ENCODE peak calls at places on chromosomes 13 and 19, in six cellular contexts. A, S, O, K, I and Y are unnamed samples. For H3K27me3, the result is how much of the 10 kb centered on the place peaks cover.

GRCh38 chr13:114144606-114145244 is 12.3 kb upstream of the RASA3 start:
- DNase-seq in A (no peak), S (no peak), O (peak), K (no peak), I (no peak), Y (no peak)

GRCh38 chr13:114002771-114003321 is 29.0 kb upstream of the C13orf46 start:
- DNase-seq in A (no peak), S (no peak), O (peak), K (no peak), I (no peak), Y (no peak)

GRCh38 chr13:29435125-29435911 is 160.2 kb downstream of the SLC7A1 start:
- DNase-seq in A (peak), S (no peak), O (no peak), K (no peak), I (no peak), Y (no peak)

GRCh38 chr19:3822683-3823344 is 36.6 kb upstream of the MATK start:
- DNase-seq in A (no peak), S (no peak), O (no peak), K (no peak), I (no peak), Y (no peak)

GRCh38 chr19:35533822-35534521 is 716 bp downstream of the GAPDHS start:
- DNase-seq in A (peak), S (peak), O (peak), K (peak), I (no peak), Y (peak)

GRCh38 chr19:16428372-16429036 is 43.3 kb downstream of the EPS15L1 start:
- DNase-seq in A (no peak), S (no peak), O (no peak), K (no peak), I (no peak), Y (no peak)

GRCh38 chr13:51764184-51765141 is 39.5 kb downstream of the DHRS12 start:
- DNase-seq in A (peak), S (no peak), O (peak), K (no peak), I (peak), Y (peak)

GRCh38 chr19:13260883-13261653 is 110.9 kb downstream of the IER2 start:
- DNase-seq in A (peak), S (no peak), O (no peak), K (no peak), I (no peak), Y (no peak)

GRCh38 chr13:104984296-104984818 is 1551.1 kb downstream of the EFNB2 start:
- DNase-seq in A (peak), S (no peak), O (peak), K (no peak), I (peak), Y (peak)

GRCh38 chr13:33189470-33189869 is 96.1 kb downstream of the STARD13 start:
- DNase-seq in A (no peak), S (no peak), O (no peak), K (no peak), I (no peak), Y (no peak)

GRCh38 chr13:51636349-51636890 is 52.2 kb downstream of the WDFY2 start:
- DNase-seq in A (no peak), S (no peak), O (no peak), K (no peak), I (no peak), Y (no peak)

GRCh38 chr13:44619651-44620050 is 43.5 kb upstream of the TSC22D1 start:
- DNase-seq in A (no peak), S (no peak), O (no peak), K (no peak), I (no peak), Y (no peak)

GRCh38 chr13:103517066-103517767 is 451.0 kb upstream of the SLC10A2 start:
- DNase-seq in A (no peak), S (no peak), O (no peak), K (no peak), I (no peak), Y (no peak)

GRCh38 chr19:46924874-46925547 is 64.2 kb downstream of the ARHGAP35 start:
- DNase-seq in A (no peak), S (no peak), O (peak), K (no peak), I (no peak), Y (no peak)

GRCh38 chr13:67549331-67549730 is 319.2 kb upstream of the PCDH9 start:
- DNase-seq in A (no peak), S (no peak), O (no peak), K (no peak), I (no peak), Y (no peak)

GRCh38 chr19:17988161-17988560 is 19.8 kb upstream of the ARRDC2 start:
- DNase-seq in A (no peak), S (no peak), O (no peak), K (no peak), I (no peak), Y (no peak)

GRCh38 chr13:28657784-28658538 is 969 bp upstream of the POMP start:
- DNase-seq in A (peak), S (no peak), O (no peak), K (no peak), I (no peak), Y (no peak)

GRCh38 chr13:41461527-41462124 is 4.3 kb downstream of the RGCC start:
- DNase-seq in A (no peak), S (no peak), O (no peak), K (no peak), I (no peak), Y (no peak)

GRCh38 chr13:101452519-101453485 is at the start of gene ITGBL1:
- DNase-seq in A (peak), S (no peak), O (no peak), K (no peak), I (no peak), Y (no peak)

GRCh38 chr13:101425156-101425471 is 8.8 kb upstream of the NALCN start:
- DNase-seq in A (no peak), S (no peak), O (no peak), K (no peak), I (no peak), Y (no peak)

GRCh38 chr19:16541526-16542044 is 652 bp downstream of the CHERP start:
- DNase-seq in A (peak), S (peak), O (no peak), K (no peak), I (peak), Y (no peak)

GRCh38 chr19:13627531-13627930 is 121.3 kb upstream of the CACNA1A start:
- DNase-seq in A (no peak), S (no peak), O (no peak), K (no peak), I (no peak), Y (no peak)

GRCh38 chr19:3893509-3894179 is 13.2 kb downstream of the ATCAY start:
- DNase-seq in A (no peak), S (no peak), O (peak), K (no peak), I (no peak), Y (no peak)

GRCh38 chr19:31559494-31559893 is 210.3 kb upstream of the TSHZ3 start:
- DNase-seq in A (no peak), S (no peak), O (no peak), K (no peak), I (no peak), Y (no peak)

GRCh38 chr19:54573330-54573872 is at the start of gene LILRA2:
- DNase-seq in A (no peak), S (no peak), O (no peak), K (no peak), I (no peak), Y (no peak)
- H3K27ac ChIP-seq in A (no peak), S (no peak), O (peak), K (no peak), I (no peak), Y (no peak)

DNA sequence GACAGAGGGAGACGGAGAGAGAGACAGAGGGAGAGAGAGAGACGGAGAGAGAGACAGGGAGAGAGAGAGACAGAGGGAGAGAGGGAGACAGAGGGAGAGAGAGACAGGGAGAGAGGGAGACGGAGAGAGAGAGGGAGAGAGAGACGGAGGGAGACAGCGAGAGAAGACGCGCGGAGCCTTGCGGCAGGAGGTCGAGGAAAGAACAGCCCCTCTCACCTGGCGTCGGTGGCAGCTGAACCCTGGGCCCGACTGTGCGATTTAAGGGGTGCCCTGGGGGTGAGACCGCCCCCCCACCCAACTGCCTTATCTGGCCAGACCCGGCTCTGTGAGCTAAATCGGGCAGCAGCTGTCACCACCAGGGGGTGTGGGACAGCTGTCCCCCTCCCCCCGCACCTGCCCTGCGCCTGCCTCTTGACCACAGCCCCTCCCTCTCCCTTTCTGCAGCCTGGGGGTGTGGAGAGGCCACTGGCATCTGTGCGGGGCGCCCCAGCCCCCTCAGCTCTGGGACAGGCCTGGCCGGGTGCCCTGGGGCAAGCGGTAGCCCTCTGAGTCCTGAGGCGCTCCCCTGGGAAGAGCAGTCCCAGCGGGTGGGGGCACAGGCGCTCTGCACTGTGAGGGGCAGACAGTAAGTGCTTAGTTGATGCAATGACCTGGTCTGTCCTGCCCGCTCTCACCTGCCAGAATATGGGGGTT is 10.8 kb downstream of the JOSD2 start:
- DNase-seq in A (no peak), S (peak), O (peak), K (peak), I (no peak), Y (no peak)
- TF ChIP-seq CTCF in A (peak), S (peak), O (no peak), K (peak), I (no peak), Y (no peak)

GRCh38 chr13:112895521-112896465 is 73.2 kb upstream of the MCF2L start:
- DNase-seq in A (no peak), S (no peak), O (peak), K (no peak), I (no peak), Y (no peak)
- H3K27me3 ChIP-seq in A (under half), S (under half), O (under half), K (under half), I (under half), Y (under half)

DNA sequence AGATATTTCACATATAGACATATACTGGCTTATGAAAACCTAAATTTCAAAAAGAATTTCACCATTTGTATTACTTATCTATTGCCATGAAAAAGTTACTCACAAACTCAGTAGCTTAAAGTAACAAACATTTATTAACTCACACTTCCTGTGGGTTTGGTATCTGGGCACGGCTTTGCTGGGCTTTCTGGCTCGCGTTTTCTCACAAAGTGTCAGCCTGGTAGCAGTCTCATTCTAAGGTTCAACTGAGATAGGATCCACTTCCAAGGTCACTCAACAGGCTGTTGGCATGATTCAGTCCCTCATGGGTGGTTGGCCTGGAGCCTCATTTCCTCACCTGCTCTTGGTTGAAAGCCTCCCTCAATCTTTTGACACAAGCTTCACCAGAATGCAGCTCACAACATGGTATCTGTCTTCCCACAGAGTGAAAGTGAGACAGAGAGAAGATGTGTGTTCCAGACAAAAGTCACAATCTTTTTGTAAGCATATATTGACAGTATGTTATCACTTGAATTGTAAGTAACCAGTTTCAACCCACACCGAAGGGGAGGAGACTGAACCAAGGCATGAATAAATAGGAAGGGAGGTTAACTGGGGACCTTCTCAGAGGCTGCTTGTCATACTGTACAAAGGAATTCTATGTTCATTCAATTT is 1065.8 kb upstream of the SPRY2 start:
- DNase-seq in A (no peak), S (no peak), O (no peak), K (no peak), I (no peak), Y (no peak)
- H3K27ac ChIP-seq in A (no peak), S (no peak), O (no peak), K (no peak), I (no peak), Y (no peak)

GRCh38 chr19:42362342-42362741 is 27.8 kb downstream of the CNFN start:
- DNase-seq in A (no peak), S (no peak), O (no peak), K (no peak), I (no peak), Y (no peak)

GRCh38 chr19:42362891-42363440 is 27.1 kb downstream of the CNFN start:
- DNase-seq in A (no peak), S (no peak), O (no peak), K (peak), I (no peak), Y (no peak)

GRCh38 chr19:42363614-42364346 is 26.3 kb downstream of the CNFN start:
- DNase-seq in A (no peak), S (no peak), O (no peak), K (no peak), I (no peak), Y (no peak)

GRCh38 chr19:42361545-42361910 is 28.6 kb downstream of the CNFN start:
- DNase-seq in A (no peak), S (no peak), O (no peak), K (no peak), I (no peak), Y (no peak)

GRCh38 chr19:42360787-42361544 is 29.1 kb downstream of the CNFN start:
- DNase-seq in A (no peak), S (peak), O (no peak), K (peak), I (no peak), Y (no peak)
- TF ChIP-seq CTCF in A (no peak), S (peak), O (no peak), K (peak), I (no peak), Y (no peak)

DNA sequence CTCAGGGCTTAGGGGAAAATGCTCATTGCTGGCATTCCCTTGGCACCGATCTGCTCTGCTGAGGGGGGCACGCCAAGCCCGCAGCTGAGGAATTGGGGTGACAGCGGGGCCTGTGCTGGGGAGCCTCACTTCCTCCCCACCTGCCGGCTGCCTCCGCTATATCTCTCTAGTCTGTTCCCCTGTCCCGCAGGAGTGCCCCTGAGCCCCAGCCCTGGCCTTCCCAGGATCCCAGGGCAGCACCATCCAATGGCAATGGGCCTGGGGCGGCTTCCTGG is 9.5 kb downstream of the STXBP2 start:
- DNase-seq in A (no peak), S (no peak), O (no peak), K (no peak), I (no peak), Y (no peak)
- H3K27me3 ChIP-seq in A (under half), S (under half), O (under half), K (under half), I (under half), Y (under half)

GRCh38 chr13:60013166-60013565 is 150.6 kb downstream of the DIAPH3 start:
- DNase-seq in A (no peak), S (peak), O (no peak), K (no peak), I (no peak), Y (no peak)
- H3K27ac ChIP-seq in A (no peak), S (no peak), O (no peak), K (no peak), I (no peak), Y (no peak)

GRCh38 chr19:22609630-22610029 is 24.5 kb upstream of the ZNF492 start:
- DNase-seq in A (no peak), S (no peak), O (no peak), K (no peak), I (no peak), Y (no peak)
- TF ChIP-seq CTCF in A (no peak), S (no peak), O (no peak), K (no peak), I (no peak), Y (no peak)